ENCODE peak calls at places on chromosomes 7 and 10, in nine cellular contexts. Z, V, A, S, H, G, P, K and C are unnamed samples.

GRCh38 chr7:124566576-124566975 is 199.0 kb downstream of the GPR37 start:
- DNase-seq in K (no peak), P (peak; percentile 27), V (no peak), Z (no peak), S (no peak), H (no peak), A (no peak), G (no peak), C (no peak)

GRCh38 chr7:33774762-33775523 is 130.4 kb upstream of the BMPER start:
- DNase-seq in Z (peak; percentile 70), G (no peak), H (no peak), P (no peak), S (no peak), K (peak; percentile 20), V (peak; percentile 53), A (no peak), C (no peak)

GRCh38 chr10:83104616-83105015 is 1034.7 kb upstream of the GHITM start:
- DNase-seq in A (no peak), S (no peak), P (no peak), K (no peak), Z (no peak), V (no peak), G (no peak), H (no peak), C (no peak)

GRCh38 chr7:110962374-110962773 is 128.6 kb upstream of the LRRN3 start:
- DNase-seq in H (no peak), S (no peak), G (no peak), K (no peak), V (no peak), Z (no peak), A (no peak), P (no peak), C (no peak)

GRCh38 chr7:22723171-22723601 is 3.8 kb upstream of the IL6 start:
- DNase-seq in A (no peak), K (peak; percentile 35), Z (peak; percentile 83), S (peak; percentile 18), V (peak; percentile 33), H (no peak), P (no peak), G (no peak), C (no peak)

GRCh38 chr7:95999481-95999880 is 227.1 kb downstream of the DYNC1I1 start:
- DNase-seq in H (no peak), Z (no peak), P (no peak), V (no peak), A (no peak), K (no peak), G (no peak), S (no peak), C (no peak)

GRCh38 chr10:12140038-12140437 is 10.6 kb downstream of the SEC61A2 start:
- DNase-seq in V (no peak), A (no peak), P (no peak), S (no peak), H (no peak), Z (no peak), G (no peak), K (no peak), C (no peak)

GRCh38 chr7:114081606-114082425 is 163.0 kb upstream of the PPP1R3A start:
- DNase-seq in V (no peak), A (no peak), S (no peak), P (peak; percentile 70), Z (peak; percentile 54), K (no peak), H (peak; percentile 56), G (peak; percentile 16), C (peak; percentile 59)

GRCh38 chr10:12397147-12397896 is 48.0 kb downstream of the CAMK1D start:
- DNase-seq in K (no peak), V (no peak), H (no peak), S (no peak), A (peak; percentile 34), G (no peak), Z (no peak), P (no peak), C (no peak)

GRCh38 chr10:20745556-20745955 is 151.6 kb downstream of the NEBL start:
- DNase-seq in Z (no peak), P (no peak), S (no peak), K (no peak), V (no peak), A (no peak), G (no peak), H (no peak), C (no peak)

GRCh38 chr7:131861620-131862346 is 305.4 kb upstream of the PODXL start:
- DNase-seq in H (no peak), A (no peak), P (no peak), Z (no peak), S (no peak), V (no peak), G (no peak), K (no peak), C (no peak)

GRCh38 chr7:37352974-37353948 is 95.4 kb downstream of the ELMO1 start:
- DNase-seq in V (no peak), H (peak; percentile 15), P (peak; percentile 67), A (no peak), K (peak; percentile 41), Z (no peak), S (no peak), G (no peak), C (peak; percentile 28)

GRCh38 chr7:26291699-26292538 is at the start of gene SNX10:
- DNase-seq in H (peak; percentile 42), G (peak; percentile 59), A (no peak), V (peak; percentile 52), Z (no peak), P (peak; percentile 85), K (peak; percentile 69), S (peak; percentile 23), C (no peak)

GRCh38 chr7:42247301-42247700 is 10.3 kb upstream of the GLI3 start:
- DNase-seq in A (no peak), V (no peak), H (no peak), P (no peak), G (peak; percentile 19), S (no peak), Z (no peak), K (no peak), C (no peak)

GRCh38 chr7:51188987-51189386 is 127.6 kb downstream of the COBL start:
- DNase-seq in S (no peak), Z (no peak), K (no peak), A (no peak), P (no peak), G (no peak), V (no peak), H (no peak), C (no peak)
- TF ChIP-seq POLR2AphosphoS5 in S (no peak), Z (no peak), K (no peak), A (no peak), P (no peak), G (no peak), V (no peak), H (no peak), C (no peak)

DNA sequence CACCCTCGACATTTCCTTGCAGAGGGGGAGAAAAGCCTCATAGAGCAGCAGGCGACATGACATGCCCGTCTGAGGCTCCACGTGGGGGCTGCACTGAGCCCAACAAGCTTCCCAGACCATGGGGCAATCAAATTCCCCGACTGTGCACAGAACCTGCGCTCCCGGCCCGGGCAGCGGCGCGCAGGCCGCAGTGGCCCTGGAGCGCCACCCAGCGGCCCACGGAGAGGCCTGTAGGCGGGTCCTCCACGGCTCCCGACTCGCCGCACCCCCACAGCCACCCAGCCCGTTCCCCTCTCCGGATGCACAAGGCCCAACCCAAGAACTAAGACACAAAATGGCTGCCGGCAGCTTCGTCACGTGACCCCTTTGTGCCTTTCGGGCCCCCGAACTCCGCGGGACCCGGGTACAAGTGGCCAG is 816 bp downstream of the EPC1 start:
- DNase-seq in S (peak; percentile 96), H (peak; percentile 90), V (peak; percentile 96), Z (peak; percentile 98), A (peak; percentile 97), K (peak; percentile 97), P (peak; percentile 96), G (peak; percentile 91), C (peak; percentile 62)
- TF ChIP-seq POLR2AphosphoS5 in S (peak; percentile 76), H (peak; percentile 61), V (peak; percentile 33), Z (peak; percentile 65), A (peak; percentile 65), K (peak; percentile 68), P (no peak), G (peak; percentile 55), C (no peak)

GRCh38 chr10:42937048-42937447 is 139.8 kb upstream of the RET start:
- DNase-seq in P (no peak), Z (no peak), G (no peak), A (peak; percentile 48), V (no peak), K (no peak), H (no peak), S (no peak), C (no peak)

GRCh38 chr10:42934842-42935241 is 142.0 kb upstream of the RET start:
- DNase-seq in G (no peak), K (no peak), P (no peak), V (no peak), A (no peak), S (no peak), H (no peak), Z (no peak), C (no peak)

GRCh38 chr10:42936580-42936979 is 140.3 kb upstream of the RET start:
- DNase-seq in V (no peak), S (no peak), H (no peak), P (no peak), K (no peak), A (no peak), Z (no peak), G (no peak), C (no peak)

GRCh38 chr10:42934351-42934811 is 142.5 kb upstream of the RET start:
- DNase-seq in Z (peak; percentile 54), V (no peak), G (no peak), H (no peak), A (peak; percentile 45), S (no peak), P (no peak), K (no peak), C (no peak)

DNA sequence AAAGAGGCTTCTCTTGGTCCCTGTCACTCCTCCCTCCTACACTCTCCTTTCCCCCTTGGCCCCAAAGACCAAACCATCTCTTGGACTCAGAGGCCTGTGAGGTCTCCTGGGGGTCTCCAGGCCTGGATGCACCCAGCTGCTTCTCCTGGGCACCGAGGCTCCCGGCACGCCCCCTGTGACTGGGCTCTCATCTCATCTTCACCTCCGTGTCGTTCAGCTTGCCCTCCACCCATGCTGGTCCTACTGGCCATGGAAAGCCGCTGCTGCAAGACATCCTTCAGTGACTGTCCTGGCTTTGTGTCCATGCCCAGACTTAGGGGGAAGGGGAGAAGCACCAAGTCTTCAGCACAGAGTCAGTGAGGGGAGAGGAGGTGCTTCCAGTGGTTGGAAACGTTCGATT is 141.4 kb upstream of the RET start:
- DNase-seq in V (no peak), H (no peak), S (no peak), K (no peak), A (peak; percentile 69), G (no peak), Z (no peak), P (no peak), C (no peak)
- TF ChIP-seq POLR2AphosphoS5 in V (no peak), H (no peak), S (no peak), K (no peak), A (no peak), G (no peak), Z (no peak), P (no peak), C (no peak)

DNA sequence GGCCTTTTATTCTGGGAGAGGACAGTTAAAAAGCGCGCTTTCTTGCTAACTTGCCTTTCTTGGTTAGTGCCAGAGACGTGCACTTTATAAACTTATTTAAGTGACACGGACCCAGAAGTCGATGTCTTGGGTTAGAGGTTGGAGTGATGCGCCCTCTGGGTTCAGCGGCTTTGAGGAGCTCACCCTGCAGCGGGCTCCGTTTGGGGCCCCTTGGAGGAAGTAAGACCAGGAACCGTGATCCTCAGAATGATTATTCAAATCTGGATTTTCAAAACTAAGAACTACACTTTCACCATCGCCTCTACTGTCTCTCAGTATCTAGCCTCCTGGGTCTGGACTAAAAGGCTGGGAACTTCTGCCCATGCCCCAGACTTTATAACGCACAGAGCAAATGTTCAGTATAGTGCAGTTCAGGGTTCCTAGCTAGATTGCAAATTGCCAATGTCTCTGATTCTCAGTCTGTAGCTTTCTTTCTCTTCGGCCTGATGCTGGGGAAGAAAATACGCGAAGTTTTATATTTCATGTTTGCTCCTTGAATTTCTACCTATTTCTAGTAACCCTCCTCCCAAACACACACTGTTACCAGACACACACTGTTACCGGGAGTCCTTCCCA is 18.6 kb upstream of the SMO start:
- DNase-seq in S (no peak), V (no peak), Z (no peak), A (no peak), P (peak; percentile 68), H (no peak), K (no peak), G (no peak), C (no peak)
- TF ChIP-seq POLR2AphosphoS5 in S (no peak), V (no peak), Z (no peak), A (no peak), P (no peak), H (no peak), K (no peak), G (no peak), C (no peak)